ENCODE peak calls at places on chromosomes 7 and 10, in four cellular contexts. Z is neural crest cell; E is H7; P is activated T-helper 1 cell treated with anti-CD3 and anti-CD28 coated beads, Interleukin-12 subunit alpha, Interleukin-12 subunit beta, Interleukin-2, Interleukin-4 antibody, amounts not matched to agents 30 ng/mL and 10 ng/mL and 1 ng/mL, durations not matched to agents 14 hours and 24 hours and 36 hours. O is an unnamed sample.

GRCh38 chr7:14024406-14024805 is 34.9 kb upstream of the ETV1 start:
- DNase-seq in Z (no peak), E (no peak), P (no peak), O (no peak)

GRCh38 chr7:29119538-29119937 is 26.8 kb downstream of the CPVL start:
- DNase-seq in Z (no peak), E (no peak), P (no peak), O (no peak)

GRCh38 chr10:131812736-131813604 is 87.8 kb upstream of the PPP2R2D start:
- DNase-seq in Z (no peak), E (peak), P (no peak), O (peak)

GRCh38 chr7:131254211-131254610 is 73.5 kb upstream of the MKLN1 start:
- DNase-seq in Z (no peak), E (no peak), P (no peak), O (no peak)

GRCh38 chr7:147081117-147081516 is 964.5 kb downstream of the CNTNAP2 start:
- DNase-seq in Z (no peak), E (no peak), P (no peak), O (no peak)

GRCh38 chr10:117483056-117483590 is 59.4 kb upstream of the EMX2 start:
- DNase-seq in Z (no peak), E (no peak), P (no peak), O (no peak)

GRCh38 chr7:112970771-112971170 is 115.9 kb downstream of the GPR85 start:
- DNase-seq in Z (no peak), E (no peak), P (no peak), O (no peak)

GRCh38 chr7:158609313-158609974 is 21.8 kb upstream of the PTPRN2 start:
- DNase-seq in Z (no peak), E (no peak), P (no peak), O (no peak)

GRCh38 chr7:111137296-111138195 is 46.6 kb downstream of the LRRN3 start:
- DNase-seq in Z (no peak), E (no peak), P (peak), O (no peak)

GRCh38 chr7:32163141-32163806 is 93.1 kb upstream of the PDE1C start:
- DNase-seq in Z (no peak), E (no peak), P (no peak), O (peak)

GRCh38 chr7:101783381-101784181 is 33.8 kb upstream of the CUX1 start:
- DNase-seq in Z (no peak), E (no peak), P (no peak), O (peak)

GRCh38 chr10:119737039-119737663 is 11.3 kb downstream of the INPP5F start:
- DNase-seq in Z (no peak), E (no peak), P (no peak), O (no peak)

GRCh38 chr7:47577351-47577919 is 4.5 kb downstream of the TNS3 start:
- DNase-seq in Z (no peak), E (no peak), P (no peak), O (no peak)

GRCh38 chr7:31160956-31161355 is 108.8 kb downstream of the ADCYAP1R1 start:
- DNase-seq in Z (no peak), E (no peak), P (no peak), O (no peak)

GRCh38 chr7:34198089-34198686 is 292.8 kb downstream of the BMPER start:
- DNase-seq in Z (no peak), E (no peak), P (no peak), O (no peak)

GRCh38 chr10:5447611-5448071 is 35.3 kb downstream of the NET1 start:
- DNase-seq in Z (no peak), E (no peak), P (peak), O (no peak)

GRCh38 chr10:73743327-73743904 is 756 bp upstream of the SEC24C start:
- DNase-seq in Z (no peak), E (no peak), P (no peak), O (no peak)

GRCh38 chr10:84525120-84525806 is 196.9 kb downstream of the CCSER2 start:
- DNase-seq in Z (no peak), E (no peak), P (no peak), O (no peak)

GRCh38 chr10:78952686-78953085 is 116.1 kb upstream of the ZMIZ1 start:
- DNase-seq in Z (no peak), E (no peak), P (no peak), O (peak)

GRCh38 chr7:99254390-99254789 is 18.2 kb upstream of the MYH16 start:
- DNase-seq in Z (no peak), E (no peak), P (no peak), O (no peak)

GRCh38 chr10:132322621-132323048 is 9.4 kb upstream of the LRRC27 start:
- DNase-seq in Z (no peak), E (peak), P (no peak), O (no peak)

GRCh38 chr7:5143106-5143505 is 46.9 kb upstream of the WIPI2 start:
- DNase-seq in Z (no peak), E (no peak), P (peak), O (no peak)

GRCh38 chr7:48667434-48667833 is 256.9 kb upstream of the CDC14C start:
- DNase-seq in Z (no peak), E (no peak), P (no peak), O (no peak)

GRCh38 chr7:155858521-155859061 is 46.3 kb upstream of the SHH start:
- DNase-seq in Z (no peak), E (no peak), P (no peak), O (peak)

GRCh38 chr7:37531225-37531624 is 82.6 kb upstream of the ELMO1 start:
- DNase-seq in Z (no peak), E (no peak), P (no peak), O (no peak)

GRCh38 chr7:45401155-45401554 is 173.0 kb upstream of the ADCY1 start:
- DNase-seq in Z (no peak), E (no peak), P (no peak), O (no peak)

GRCh38 chr10:22335204-22335956 is 9.9 kb upstream of the SPAG6 start:
- DNase-seq in Z (no peak), E (peak), P (peak), O (no peak)

GRCh38 chr7:150988230-150989226 is 2.3 kb upstream of the NOS3 start:
- DNase-seq in Z (peak), E (peak), P (peak), O (no peak)

GRCh38 chr7:15015545-15016314 is 113.2 kb upstream of the DGKB start:
- DNase-seq in Z (peak), E (peak), P (no peak), O (peak)

GRCh38 chr7:38070718-38071117 is 107.3 kb upstream of the STARD3NL start:
- DNase-seq in Z (no peak), E (peak), P (no peak), O (no peak)

GRCh38 chr10:79203014-79203675 is 134.4 kb downstream of the ZMIZ1 start:
- DNase-seq in Z (no peak), E (no peak), P (no peak), O (no peak)

GRCh38 chr7:29375641-29376562 is 181.3 kb downstream of the CHN2 start:
- DNase-seq in Z (no peak), E (no peak), P (no peak), O (peak)

O was measured in mucosa of gallbladder.